ENCODE peak calls at places on chromosomes 11 and 22, in ten cellular contexts. L, F, E, M, K, C, D, T, U and J are unnamed samples.

GRCh38 chr11:72584293-72584921 is 89.8 kb downstream of the PDE2A start:
- DNase-seq in F (peak), M (peak), D (peak), C (no peak), U (no peak), L (peak), K (peak), T (no peak), E (peak), J (peak)

GRCh38 chr11:60305906-60306619 is 21.0 kb upstream of the MS4A6E start:
- DNase-seq in C (no peak), T (no peak), U (no peak), M (no peak), L (no peak), K (no peak), F (no peak), D (no peak), E (no peak), J (peak)

GRCh38 chr11:36487619-36488018 is 22.5 kb downstream of the TRAF6 start:
- DNase-seq in M (no peak), C (no peak), D (no peak), T (no peak), E (no peak), K (no peak), L (no peak), F (no peak), U (no peak), J (no peak)

GRCh38 chr11:9379046-9379445 is 5.4 kb upstream of the IPO7 start:
- DNase-seq in T (no peak), U (no peak), C (no peak), E (no peak), M (no peak), D (peak), K (no peak), F (no peak), L (no peak), J (no peak)

GRCh38 chr11:76148941-76149613 is 57.2 kb downstream of the WNT11 start:
- DNase-seq in D (peak), K (no peak), E (no peak), C (peak), F (no peak), U (no peak), M (no peak), L (no peak), T (no peak), J (no peak)

GRCh38 chr11:88478136-88478785 is 140.7 kb upstream of the CTSC start:
- DNase-seq in L (no peak), M (peak), E (no peak), D (no peak), U (no peak), F (no peak), T (no peak), C (no peak), K (no peak), J (no peak)

GRCh38 chr11:71076021-71076420 is 176.4 kb downstream of the SHANK2 start:
- DNase-seq in U (no peak), M (no peak), E (no peak), K (no peak), F (no peak), D (no peak), C (no peak), L (no peak), T (no peak), J (peak)

GRCh38 chr11:11422291-11423128 is 69.5 kb upstream of the CSNK2A3 start:
- DNase-seq in M (no peak), E (no peak), D (no peak), L (no peak), T (no peak), F (no peak), U (no peak), C (no peak), K (no peak), J (peak)

GRCh38 chr11:128604723-128605122 is 17.4 kb upstream of the ETS1 start:
- DNase-seq in K (no peak), T (no peak), L (no peak), D (no peak), U (no peak), M (no peak), E (no peak), F (no peak), C (no peak), J (no peak)

GRCh38 chr22:38228873-38229740 is 27.3 kb downstream of the MAFF start:
- DNase-seq in U (no peak), C (no peak), E (peak), L (no peak), D (no peak), T (no peak), K (no peak), F (no peak), M (peak), J (peak)

GRCh38 chr11:10749476-10749875 is 1.6 kb upstream of the CTR9 start:
- DNase-seq in L (no peak), K (no peak), C (no peak), E (no peak), D (no peak), T (no peak), F (no peak), U (no peak), M (no peak), J (no peak)

GRCh38 chr11:3375552-3375951 is 3.4 kb downstream of the ZNF195 start:
- DNase-seq in L (no peak), M (no peak), D (no peak), K (no peak), C (no peak), T (no peak), F (no peak), E (no peak), U (no peak), J (peak)

GRCh38 chr22:19758896-19759458 is 1.6 kb upstream of the TBX1 start:
- DNase-seq in U (no peak), T (no peak), F (no peak), K (no peak), D (no peak), C (no peak), E (no peak), L (no peak), M (no peak), J (no peak)

GRCh38 chr22:19719055-19719482 is 4.3 kb upstream of the GP1BB start:
- DNase-seq in U (no peak), K (no peak), T (no peak), M (no peak), D (peak), C (no peak), L (peak), E (no peak), F (no peak), J (no peak)

GRCh38 chr22:43066844-43067385 is 22.3 kb downstream of the TTLL1 start:
- DNase-seq in T (no peak), D (no peak), E (no peak), M (peak), F (no peak), C (peak), L (no peak), K (no peak), U (peak), J (peak)

GRCh38 chr11:107849791-107850190 is 8.8 kb downstream of the SLC35F2 start:
- DNase-seq in F (no peak), U (no peak), M (no peak), E (no peak), K (no peak), T (no peak), L (no peak), D (no peak), C (no peak), J (peak)

GRCh38 chr11:93529707-93530467 is 13.3 kb downstream of the SMCO4 start:
- DNase-seq in L (peak), D (no peak), K (no peak), M (peak), U (no peak), E (no peak), F (no peak), T (no peak), C (peak), J (no peak)

GRCh38 chr11:126925321-126926093 is 75.1 kb downstream of the KIRREL3 start:
- DNase-seq in U (no peak), M (peak), E (no peak), K (no peak), F (no peak), D (no peak), L (no peak), C (no peak), T (no peak), J (peak)

GRCh38 chr22:30370681-30371080 is 13.9 kb downstream of the CCDC157 start:
- DNase-seq in E (no peak), M (no peak), C (no peak), T (no peak), D (no peak), U (no peak), L (no peak), F (no peak), K (no peak), J (no peak)

GRCh38 chr11:7673724-7674434 is 579 bp upstream of the CYB5R2 start:
- DNase-seq in U (no peak), D (peak), C (peak), T (no peak), E (peak), F (no peak), K (no peak), L (no peak), M (no peak), J (peak)

GRCh38 chr11:20113147-20113435 is 47.2 kb downstream of the DBX1 start:
- DNase-seq in C (no peak), U (no peak), M (no peak), E (peak), K (no peak), L (no peak), F (no peak), T (no peak), D (no peak), J (peak)

GRCh38 chr11:78798567-78799170 is 224.0 kb upstream of the NARS2 start:
- DNase-seq in E (peak), U (no peak), T (peak), D (peak), M (peak), K (no peak), F (no peak), L (peak), C (peak), J (peak)

GRCh38 chr11:58618215-58618614 is 4.2 kb upstream of the CNTF start:
- DNase-seq in L (no peak), E (peak), C (no peak), D (no peak), M (no peak), K (no peak), F (no peak), T (no peak), U (no peak), J (no peak)

GRCh38 chr11:126434950-126435335 is 79.5 kb downstream of the ST3GAL4 start:
- DNase-seq in D (no peak), L (no peak), T (no peak), M (no peak), E (no peak), K (no peak), U (no peak), F (no peak), C (no peak), J (no peak)

DNA sequence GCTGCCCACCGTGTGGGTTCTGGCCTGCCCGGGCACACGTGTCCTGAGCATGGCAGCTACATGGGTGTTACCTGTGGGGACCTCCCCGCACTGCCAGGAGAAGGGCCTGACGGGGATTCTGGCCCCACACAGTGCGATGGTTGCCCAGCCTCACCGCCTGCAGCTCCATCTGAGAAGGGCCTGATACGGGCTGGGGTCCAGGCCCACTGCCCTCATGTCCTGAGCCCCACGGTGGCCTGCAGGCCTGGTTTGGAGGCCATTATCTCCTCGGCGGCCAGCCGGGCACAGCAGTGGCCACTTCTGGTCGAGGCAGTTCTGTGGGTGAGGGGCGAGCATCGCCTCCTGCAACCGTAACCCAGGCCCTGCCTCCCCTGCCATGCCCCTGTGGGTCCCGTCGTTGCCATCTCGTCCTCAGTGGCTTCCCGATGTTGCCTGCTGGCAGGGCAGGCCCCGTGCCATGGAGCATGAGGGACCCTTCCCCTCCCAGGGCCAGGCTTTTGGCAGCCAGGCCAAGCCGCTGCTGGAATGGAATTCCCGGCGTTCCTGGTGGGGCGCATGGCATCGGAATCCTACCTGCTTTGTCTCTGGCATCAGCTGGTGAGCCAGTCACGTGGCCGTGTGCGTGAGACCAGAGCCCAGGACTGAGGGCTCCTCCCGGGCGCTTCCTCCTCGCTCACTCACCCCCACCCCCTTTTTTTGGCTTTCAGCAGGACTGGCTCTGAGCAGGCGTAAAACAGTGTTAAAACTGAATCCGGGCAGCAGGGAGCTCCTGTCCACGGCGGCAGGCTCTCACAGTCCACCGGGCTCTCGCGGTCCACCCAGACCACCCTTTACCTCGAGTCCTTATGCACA is 71.9 kb upstream of the PPARA start:
- DNase-seq in U (no peak), E (peak), D (peak), T (peak), C (no peak), L (peak), K (peak), F (no peak), M (no peak), J (peak)
- H3K4me3 ChIP-seq in U (no peak), E (no peak), D (no peak), T (peak), C (no peak), L (peak), K (no peak), F (no peak), M (no peak), J (peak)

GRCh38 chr22:46008291-46008690 is 31.3 kb upstream of the WNT7B start:
- DNase-seq in C (no peak), L (no peak), M (no peak), K (no peak), U (no peak), D (no peak), F (no peak), T (no peak), E (no peak), J (no peak)
- H3K4me3 ChIP-seq in C (no peak), L (no peak), M (no peak), K (no peak), U (no peak), D (no peak), F (no peak), T (no peak), E (no peak), J (no peak)

GRCh38 chr22:37032535-37033460 is 13.3 kb downstream of the MPST start:
- DNase-seq in F (no peak), L (no peak), E (peak), K (no peak), D (no peak), U (no peak), M (peak), C (peak), T (peak), J (peak)
- H3K4me3 ChIP-seq in F (no peak), L (no peak), E (no peak), K (no peak), D (no peak), U (no peak), M (no peak), C (no peak), T (peak), J (no peak)

GRCh38 chr11:120120805-120121335 is 17.0 kb downstream of the TRIM29 start:
- DNase-seq in D (no peak), L (no peak), M (no peak), F (no peak), T (no peak), C (no peak), U (no peak), E (no peak), K (no peak), J (no peak)
- H3K4me3 ChIP-seq in D (no peak), L (no peak), M (no peak), F (no peak), T (no peak), C (no peak), U (no peak), E (no peak), K (no peak), J (no peak)

DNA sequence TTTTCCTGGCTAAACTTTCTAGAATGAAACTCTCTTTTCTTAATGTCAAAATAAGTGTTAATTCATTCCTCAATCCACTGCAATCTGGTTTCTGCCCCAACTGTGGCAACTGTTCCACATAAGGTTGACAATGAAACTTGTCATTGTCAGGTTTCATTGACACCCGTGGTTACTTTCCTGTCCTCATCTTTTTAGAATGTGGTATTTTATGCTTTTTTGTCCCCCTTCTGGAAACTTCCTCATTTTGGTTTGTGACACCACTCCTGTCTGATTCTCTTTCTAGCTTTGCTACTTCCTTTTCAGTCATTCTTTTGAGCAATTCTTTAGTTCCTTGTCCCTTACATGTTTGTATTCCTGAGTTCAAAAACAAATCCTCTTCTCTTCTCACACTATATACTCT is 7.5 kb upstream of the PDE3B start:
- DNase-seq in L (no peak), F (peak), K (no peak), D (no peak), C (no peak), T (no peak), U (no peak), M (no peak), E (no peak), J (no peak)
- H3K4me3 ChIP-seq in L (no peak), F (no peak), K (no peak), D (no peak), C (no peak), T (no peak), U (no peak), M (no peak), E (no peak), J (no peak)